ENCODE peak calls at places on chromosomes 11 and 22, in six cellular contexts. A is fibroblast of pulmonary artery, U is NCI-H1436, T is adrenal gland, J is brain microvascular endothelial cell, N is midbrain. D is an unnamed sample.
A peak's percentile ranks its signal among the peaks of the same experiment; 100 is the strongest.

GRCh38 chr11:2778630-2779498 is 79.1 kb upstream of the KCNQ1OT1 start:
- DNase-seq in J (peak; percentile 27), U (no peak), A (peak; percentile 68), N (peak; percentile 86), T (peak; percentile 95), D (peak; percentile 71)

GRCh38 chr11:16607675-16608644 is 130.5 kb upstream of the C11orf58 start:
- DNase-seq in U (peak; percentile 48), J (peak; percentile 33), A (peak; percentile 49), N (peak; percentile 50), T (peak; percentile 83), D (peak; percentile 70)

GRCh38 chr11:126214446-126215240 is 3.1 kb downstream of the FAM118B start:
- DNase-seq in U (no peak), J (no peak), A (no peak), T (no peak), N (no peak), D (no peak)

GRCh38 chr22:33438273-33438672 is 380.1 kb upstream of the SYN3 start:
- DNase-seq in N (no peak), T (no peak), A (peak; percentile 78), J (peak; percentile 93), U (peak; percentile 15), D (no peak)

GRCh38 chr11:126592496-126593410 is 237.3 kb downstream of the ST3GAL4 start:
- DNase-seq in T (no peak), A (no peak), U (no peak), J (no peak), N (no peak), D (peak; percentile 27)

GRCh38 chr11:36377759-36378553 is 81.9 kb downstream of the PRR5L start:
- DNase-seq in N (no peak), J (no peak), U (no peak), T (no peak), A (peak; percentile 8), D (no peak)

GRCh38 chr11:114154271-114155047 is 94.9 kb downstream of the ZBTB16 start:
- DNase-seq in A (peak; percentile 99), T (peak; percentile 50), U (no peak), J (no peak), N (no peak), D (no peak)

GRCh38 chr11:78188809-78189724 is at the start of gene USP35:
- DNase-seq in T (no peak), U (no peak), J (no peak), A (no peak), N (no peak), D (no peak)

GRCh38 chr22:23365524-23365923 is 185.2 kb downstream of the BCR start:
- DNase-seq in A (no peak), T (no peak), U (no peak), J (no peak), N (no peak), D (no peak)

GRCh38 chr11:9817191-9817590 is 153.3 kb downstream of the SWAP70 start:
- DNase-seq in A (peak; percentile 15), U (no peak), T (no peak), N (no peak), J (no peak), D (no peak)

GRCh38 chr22:38167988-38168407 is 13.6 kb downstream of the PLA2G6 start:
- DNase-seq in J (no peak), U (no peak), T (no peak), N (peak; percentile 23), A (no peak), D (no peak)

GRCh38 chr11:9750551-9750950 is 86.7 kb downstream of the SWAP70 start:
- DNase-seq in T (no peak), J (no peak), U (no peak), A (no peak), N (no peak), D (no peak)

GRCh38 chr11:119148855-119149370 is at the start of gene ABCG4:
- DNase-seq in T (peak; percentile 38), A (no peak), U (no peak), J (no peak), N (no peak), D (no peak)

GRCh38 chr22:39317084-39317755 is 2.2 kb downstream of the RPL3 start:
- DNase-seq in U (no peak), T (peak; percentile 39), N (no peak), A (no peak), J (no peak), D (no peak)

GRCh38 chr11:93528757-93529639 is 14.2 kb downstream of the SMCO4 start:
- DNase-seq in U (peak; percentile 79), J (no peak), T (no peak), A (no peak), N (no peak), D (no peak)

GRCh38 chr22:32587449-32587848 is 112.8 kb downstream of the FBXO7 start:
- DNase-seq in A (peak; percentile 62), T (peak; percentile 44), U (no peak), N (no peak), J (no peak), D (peak; percentile 50)

GRCh38 chr11:121964591-121964990 is 151.4 kb downstream of the BLID start:
- DNase-seq in T (no peak), N (no peak), U (no peak), A (peak; percentile 45), J (peak; percentile 74), D (no peak)

GRCh38 chr22:45688606-45689080 is 17.0 kb downstream of the ATXN10 start:
- DNase-seq in A (peak; percentile 88), J (peak; percentile 76), T (peak; percentile 34), U (no peak), N (no peak), D (no peak)

GRCh38 chr11:111183706-111184105 is 61.8 kb upstream of the POU2AF2 start:
- DNase-seq in J (no peak), U (no peak), T (no peak), A (peak; percentile 52), N (no peak), D (no peak)

GRCh38 chr22:34972498-34972897 is 93.5 kb upstream of the ISX start:
- DNase-seq in A (no peak), N (no peak), T (no peak), J (no peak), U (no peak), D (no peak)

GRCh38 chr11:113859665-113860064 is 15.7 kb downstream of the USP28 start:
- DNase-seq in J (no peak), N (no peak), T (no peak), A (no peak), U (no peak), D (no peak)

GRCh38 chr11:10809373-10810199 is 860 bp upstream of the EIF4G2 start:
- DNase-seq in N (peak; percentile 69), U (peak; percentile 60), A (peak; percentile 79), T (no peak), J (peak; percentile 79), D (no peak)

GRCh38 chr11:116861539-116861938 is 24.1 kb upstream of the APOA1 start:
- DNase-seq in T (no peak), N (no peak), A (peak; percentile 79), J (peak; percentile 73), U (no peak), D (no peak)

GRCh38 chr22:49587987-49588386 is 239.7 kb downstream of the BRD1 start:
- DNase-seq in U (no peak), A (no peak), N (no peak), T (no peak), J (no peak), D (no peak)

GRCh38 chr22:46336119-46337078 is 885 bp downstream of the TRMU start:
- DNase-seq in U (no peak), A (peak; percentile 15), J (no peak), N (no peak), T (peak; percentile 43), D (no peak)

D was measured in NCI-H1092.